ENCODE peak calls at places on chromosomes 5 and 9, in six cellular contexts. S, M, I, U, O and A are unnamed samples.

GRCh38 chr5:6202615-6203365 is 175.6 kb downstream of the MED10 start:
- DNase-seq in S (no peak), M (no peak), I (no peak), U (no peak), O (no peak), A (no peak)

GRCh38 chr5:112183103-112183634 is 235.9 kb downstream of the EPB41L4A start:
- DNase-seq in S (peak), M (no peak), I (no peak), U (no peak), O (peak), A (peak)

GRCh38 chr5:141785667-141786066 is 92.5 kb downstream of the PCDH1 start:
- DNase-seq in S (no peak), M (no peak), I (no peak), U (no peak), O (no peak), A (no peak)

GRCh38 chr9:114321759-114322158 is 1.1 kb upstream of the ORM1 start:
- DNase-seq in S (no peak), M (no peak), I (no peak), U (no peak), O (no peak), A (no peak)

GRCh38 chr9:91867740-91868139 is 82.3 kb downstream of the ROR2 start:
- DNase-seq in S (no peak), M (no peak), I (no peak), U (no peak), O (no peak), A (no peak)

GRCh38 chr9:129996161-129996849 is 46.7 kb downstream of the FNBP1 start:
- DNase-seq in S (no peak), M (no peak), I (no peak), U (no peak), O (peak), A (no peak)

GRCh38 chr5:178108966-178109365 is 4.4 kb upstream of the N4BP3 start:
- DNase-seq in S (no peak), M (no peak), I (no peak), U (no peak), O (no peak), A (peak)

GRCh38 chr9:79757906-79758669 is 186.3 kb downstream of the TLE4 start:
- DNase-seq in S (no peak), M (no peak), I (no peak), U (no peak), O (peak), A (no peak)

GRCh38 chr9:14158911-14159310 is 155.0 kb downstream of the NFIB start:
- DNase-seq in S (no peak), M (no peak), I (no peak), U (no peak), O (peak), A (peak)

GRCh38 chr5:67214036-67214435 is 17.4 kb upstream of the CD180 start:
- DNase-seq in S (no peak), M (no peak), I (no peak), U (no peak), O (no peak), A (peak)

GRCh38 chr9:116990592-116990991 is 303.5 kb downstream of the TRIM32 start:
- DNase-seq in S (no peak), M (no peak), I (no peak), U (no peak), O (no peak), A (peak)

GRCh38 chr5:170418736-170419135 is 29.6 kb upstream of the KCNMB1 start:
- DNase-seq in S (no peak), M (no peak), I (no peak), U (no peak), O (no peak), A (no peak)

GRCh38 chr5:139061856-139062255 is 136.3 kb downstream of the SIL1 start:
- DNase-seq in S (no peak), M (no peak), I (no peak), U (no peak), O (peak), A (no peak)

GRCh38 chr5:27241564-27242257 is 203.3 kb upstream of the CDH9 start:
- DNase-seq in S (no peak), M (no peak), I (no peak), U (no peak), O (peak), A (peak)

GRCh38 chr5:44991693-44992092 is 182.9 kb downstream of the MRPS30 start:
- DNase-seq in S (no peak), M (no peak), I (no peak), U (no peak), O (no peak), A (no peak)

GRCh38 chr9:92393686-92394085 is 10.7 kb downstream of the OGN start:
- DNase-seq in S (no peak), M (no peak), I (no peak), U (peak), O (peak), A (no peak)

GRCh38 chr5:57173318-57174127 is at the start of gene GPBP1:
- DNase-seq in S (peak), M (peak), I (peak), U (peak), O (peak), A (peak)

GRCh38 chr9:91945277-91946074 is 4.6 kb downstream of the ROR2 start:
- DNase-seq in S (no peak), M (no peak), I (no peak), U (no peak), O (peak), A (no peak)

GRCh38 chr5:141100243-141100805 is at the start of gene PCDHB3:
- DNase-seq in S (peak), M (peak), I (no peak), U (no peak), O (peak), A (peak)

GRCh38 chr9:101093620-101094019 is 65.1 kb downstream of the PLPPR1 start:
- DNase-seq in S (no peak), M (no peak), I (no peak), U (no peak), O (peak), A (peak)

GRCh38 chr5:4737868-4738267 is 402.3 kb upstream of the ADAMTS16 start:
- DNase-seq in S (no peak), M (no peak), I (no peak), U (no peak), O (no peak), A (no peak)

GRCh38 chr5:8461543-8461942 is 592.6 kb downstream of the MTRR start:
- DNase-seq in S (no peak), M (no peak), I (no peak), U (no peak), O (no peak), A (no peak)

GRCh38 chr9:117250610-117251215 is 164.1 kb downstream of the ASTN2 start:
- DNase-seq in S (no peak), M (no peak), I (no peak), U (no peak), O (no peak), A (no peak)

GRCh38 chr5:54655761-54656160 is 138.2 kb downstream of the SNX18 start:
- DNase-seq in S (no peak), M (no peak), I (no peak), U (no peak), O (no peak), A (no peak)

GRCh38 chr5:54655266-54655665 is 137.7 kb downstream of the SNX18 start:
- DNase-seq in S (no peak), M (no peak), I (no peak), U (no peak), O (no peak), A (no peak)

GRCh38 chr5:54654211-54654610 is 136.7 kb downstream of the SNX18 start:
- DNase-seq in S (no peak), M (no peak), I (no peak), U (no peak), O (no peak), A (no peak)

GRCh38 chr5:54649041-54649504 is 131.5 kb downstream of the SNX18 start:
- DNase-seq in S (no peak), M (no peak), I (no peak), U (no peak), O (no peak), A (no peak)

GRCh38 chr5:54651482-54652076 is 134.0 kb downstream of the SNX18 start:
- DNase-seq in S (no peak), M (peak), I (no peak), U (peak), O (peak), A (peak)
- H3K27ac ChIP-seq in S (no peak), M (no peak), I (no peak), U (peak), O (no peak), A (peak)

GRCh38 chr9:22446950-22447606 is 454 bp downstream of the DMRTA1 start:
- DNase-seq in S (no peak), M (peak), I (peak), U (peak), O (peak), A (peak)
- TF ChIP-seq CTCF in S (no peak), M (peak), I (no peak), U (no peak), O (peak), A (peak)

GRCh38 chr5:31625394-31625793 is 13.5 kb upstream of the PDZD2 start:
- DNase-seq in S (no peak), M (no peak), I (no peak), U (no peak), O (no peak), A (no peak)
- H3K27ac ChIP-seq in S (no peak), M (no peak), I (no peak), U (no peak), O (no peak), A (no peak)

GRCh38 chr9:20065076-20065475 is 276.2 kb upstream of the SLC24A2 start:
- DNase-seq in S (no peak), M (no peak), I (no peak), U (no peak), O (no peak), A (no peak)

GRCh38 chr9:20066120-20066519 is 277.3 kb upstream of the SLC24A2 start:
- DNase-seq in S (no peak), M (no peak), I (no peak), U (no peak), O (no peak), A (no peak)

GRCh38 chr9:20074291-20074690 is 285.5 kb upstream of the SLC24A2 start:
- DNase-seq in S (no peak), M (no peak), I (no peak), U (no peak), O (no peak), A (no peak)

DNA sequence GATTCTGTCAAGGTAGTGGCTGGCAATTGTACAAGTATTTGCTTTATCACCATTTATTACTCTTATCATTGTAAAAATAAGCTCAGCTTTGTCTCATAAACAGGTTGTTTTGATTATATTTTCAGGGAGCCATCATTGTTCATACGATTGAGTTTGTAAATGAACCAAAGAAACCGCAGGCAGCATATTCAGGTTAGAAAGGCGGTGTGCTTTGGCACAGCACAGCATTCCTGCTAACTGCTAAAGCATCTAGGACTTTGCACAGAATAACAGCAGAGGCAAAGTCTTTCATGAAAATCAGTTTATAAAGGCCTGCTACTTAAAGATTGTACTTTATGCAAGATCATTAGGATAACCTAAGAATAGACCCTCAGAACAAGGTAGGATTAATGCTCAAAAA is 281.5 kb upstream of the SLC24A2 start:
- DNase-seq in S (no peak), M (no peak), I (no peak), U (no peak), O (no peak), A (no peak)
- TF ChIP-seq CTCF in S (no peak), M (no peak), I (no peak), U (no peak), O (no peak), A (no peak)

DNA sequence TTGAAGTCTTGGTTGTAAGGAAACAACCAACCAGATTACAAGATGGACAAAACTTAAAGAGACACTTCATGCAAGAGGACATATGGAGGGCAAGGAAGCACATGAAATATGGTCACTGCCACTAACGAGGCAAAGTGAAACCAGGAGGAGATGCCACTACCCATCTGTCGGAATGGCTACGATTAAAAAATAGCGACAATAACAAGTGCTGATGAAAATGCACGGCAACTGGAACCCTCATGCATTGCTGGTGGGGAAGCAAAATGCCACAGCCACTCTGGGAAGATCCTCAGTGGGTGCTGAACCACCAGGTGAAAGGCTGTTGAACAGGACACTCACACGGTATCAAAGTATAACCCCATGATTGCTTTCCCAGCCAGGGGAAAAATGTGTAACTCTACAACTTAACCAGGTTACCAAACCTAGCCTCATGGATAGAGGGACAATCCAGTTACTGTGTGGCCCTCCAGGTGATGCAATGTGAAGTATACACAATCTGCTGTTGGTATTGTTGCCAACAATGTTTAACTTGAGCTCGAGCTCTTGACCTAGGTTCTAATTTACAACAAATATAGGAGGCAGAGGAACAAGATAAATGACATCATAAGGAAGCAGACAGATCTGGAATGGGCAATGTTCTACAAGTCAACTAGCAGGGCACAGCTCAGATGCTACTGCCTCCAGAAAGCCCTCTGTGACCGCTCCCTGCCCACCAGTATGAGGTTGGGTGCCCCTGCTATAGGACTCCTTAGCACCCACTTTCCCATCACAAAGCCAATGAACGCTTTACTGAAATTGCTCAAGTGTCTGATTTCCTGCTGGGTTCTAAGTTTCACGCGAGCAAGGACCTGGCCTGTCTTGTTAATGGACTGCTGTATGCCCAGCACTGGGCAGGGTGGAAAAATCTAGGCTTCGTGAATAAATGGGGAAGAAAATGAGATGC is 25.8 kb downstream of the SH3PXD2B start:
- DNase-seq in S (no peak), M (no peak), I (no peak), U (no peak), O (no peak), A (no peak)
- H3K27ac ChIP-seq in S (no peak), M (peak), I (peak), U (peak), O (peak), A (peak)